ENCODE peak calls at places on chromosome 5, in six cellular contexts. One of them, this sample, is unnamed.

GRCh38 chr5:74507596-74507995 is 132.9 kb downstream of the ENC1 start:
- DNase-seq in neural progenitor cell: peak
- DNase-seq in HCT116: no peak
- DNase-seq in MM.1S: no peak
- DNase-seq in SK-N-SH: peak
- DNase-seq in GM23248: no peak
- DNase-seq in this sample: no peak

GRCh38 chr5:103393131-103393754 is 134.7 kb downstream of the MACIR start:
- DNase-seq in HCT116: no peak
- DNase-seq in neural progenitor cell: peak
- DNase-seq in GM23248: peak
- DNase-seq in MM.1S: peak
- DNase-seq in SK-N-SH: no peak
- DNase-seq in this sample: peak

GRCh38 chr5:40401965-40402364 is 277.8 kb upstream of the PTGER4 start:
- DNase-seq in GM23248: peak
- DNase-seq in HCT116: no peak
- DNase-seq in MM.1S: no peak
- DNase-seq in SK-N-SH: no peak
- DNase-seq in neural progenitor cell: no peak
- DNase-seq in this sample: peak

GRCh38 chr5:97545446-97545845 is 362.4 kb upstream of the RIOK2 start:
- DNase-seq in SK-N-SH: no peak
- DNase-seq in HCT116: no peak
- DNase-seq in MM.1S: no peak
- DNase-seq in neural progenitor cell: no peak
- DNase-seq in GM23248: no peak
- DNase-seq in this sample: no peak

GRCh38 chr5:57887851-57888621 is 405.4 kb upstream of the ACTBL2 start:
- DNase-seq in HCT116: peak
- DNase-seq in SK-N-SH: peak
- DNase-seq in neural progenitor cell: peak
- DNase-seq in MM.1S: peak
- DNase-seq in GM23248: peak
- DNase-seq in this sample: peak

GRCh38 chr5:151023651-151024050 is 3.3 kb downstream of the GPX3 start:
- DNase-seq in HCT116: no peak
- DNase-seq in GM23248: peak
- DNase-seq in MM.1S: no peak
- DNase-seq in SK-N-SH: no peak
- DNase-seq in neural progenitor cell: no peak
- DNase-seq in this sample: peak

GRCh38 chr5:68071731-68072130 is 143.8 kb upstream of the PIK3R1 start:
- DNase-seq in neural progenitor cell: no peak
- DNase-seq in GM23248: peak
- DNase-seq in MM.1S: no peak
- DNase-seq in HCT116: no peak
- DNase-seq in SK-N-SH: no peak
- DNase-seq in this sample: peak

GRCh38 chr5:77859306-77859705 is 83.2 kb upstream of the TBCA start:
- DNase-seq in MM.1S: no peak
- DNase-seq in HCT116: no peak
- DNase-seq in SK-N-SH: no peak
- DNase-seq in neural progenitor cell: no peak
- DNase-seq in GM23248: peak
- DNase-seq in this sample: no peak

GRCh38 chr5:178793156-178793555 is 62.7 kb upstream of the ZNF354A start:
- DNase-seq in MM.1S: no peak
- DNase-seq in SK-N-SH: peak
- DNase-seq in GM23248: no peak
- DNase-seq in HCT116: peak
- DNase-seq in neural progenitor cell: peak
- DNase-seq in this sample: peak

GRCh38 chr5:149497357-149497756 is 53.9 kb downstream of the CSNK1A1 start:
- DNase-seq in GM23248: peak
- DNase-seq in neural progenitor cell: no peak
- DNase-seq in MM.1S: no peak
- DNase-seq in SK-N-SH: no peak
- DNase-seq in HCT116: no peak
- DNase-seq in this sample: peak

GRCh38 chr5:85814596-85814995 is 803.1 kb upstream of the COX7C start:
- DNase-seq in MM.1S: no peak
- DNase-seq in neural progenitor cell: peak
- DNase-seq in GM23248: no peak
- DNase-seq in HCT116: no peak
- DNase-seq in SK-N-SH: no peak
- DNase-seq in this sample: no peak

GRCh38 chr5:169706758-169707450 is 69.8 kb downstream of the DOCK2 start:
- DNase-seq in GM23248: peak
- DNase-seq in SK-N-SH: no peak
- DNase-seq in MM.1S: no peak
- DNase-seq in neural progenitor cell: no peak
- DNase-seq in HCT116: no peak
- DNase-seq in this sample: peak

GRCh38 chr5:54087436-54087835 is 222.9 kb downstream of the ARL15 start:
- DNase-seq in MM.1S: no peak
- DNase-seq in HCT116: no peak
- DNase-seq in GM23248: peak
- DNase-seq in SK-N-SH: no peak
- DNase-seq in neural progenitor cell: no peak
- DNase-seq in this sample: peak

GRCh38 chr5:11062379-11062778 is 301.3 kb upstream of the DAP start:
- DNase-seq in SK-N-SH: no peak
- DNase-seq in HCT116: no peak
- DNase-seq in MM.1S: no peak
- DNase-seq in GM23248: no peak
- DNase-seq in neural progenitor cell: peak
- DNase-seq in this sample: peak

GRCh38 chr5:82673460-82673859 is 395.3 kb upstream of the RPS23 start:
- DNase-seq in GM23248: no peak
- DNase-seq in HCT116: no peak
- DNase-seq in neural progenitor cell: no peak
- DNase-seq in SK-N-SH: no peak
- DNase-seq in MM.1S: no peak
- DNase-seq in this sample: no peak

GRCh38 chr5:150574818-150575537 is 65.5 kb upstream of the SYNPO start:
- DNase-seq in MM.1S: no peak
- DNase-seq in SK-N-SH: peak
- DNase-seq in neural progenitor cell: no peak
- DNase-seq in GM23248: no peak
- DNase-seq in HCT116: no peak
- DNase-seq in this sample: no peak

GRCh38 chr5:143682221-143682620 is 129.7 kb upstream of the HMHB1 start:
- DNase-seq in MM.1S: no peak
- DNase-seq in SK-N-SH: no peak
- DNase-seq in neural progenitor cell: no peak
- DNase-seq in HCT116: no peak
- DNase-seq in GM23248: peak
- DNase-seq in this sample: no peak

GRCh38 chr5:152146566-152146965 is 221.9 kb upstream of the GLRA1 start:
- DNase-seq in GM23248: no peak
- DNase-seq in neural progenitor cell: no peak
- DNase-seq in MM.1S: no peak
- DNase-seq in SK-N-SH: no peak
- DNase-seq in HCT116: no peak
- DNase-seq in this sample: no peak

GRCh38 chr5:66959668-66960067 is 236.9 kb downstream of the CD180 start:
- DNase-seq in neural progenitor cell: no peak
- DNase-seq in MM.1S: no peak
- DNase-seq in SK-N-SH: no peak
- DNase-seq in HCT116: no peak
- DNase-seq in GM23248: peak
- DNase-seq in this sample: peak
- H3K4me3 ChIP-seq in neural progenitor cell: no peak
- H3K4me3 ChIP-seq in MM.1S: no peak
- H3K4me3 ChIP-seq in SK-N-SH: no peak
- H3K4me3 ChIP-seq in HCT116: no peak
- H3K4me3 ChIP-seq in GM23248: peak
- H3K4me3 ChIP-seq in this sample: peak

DNA sequence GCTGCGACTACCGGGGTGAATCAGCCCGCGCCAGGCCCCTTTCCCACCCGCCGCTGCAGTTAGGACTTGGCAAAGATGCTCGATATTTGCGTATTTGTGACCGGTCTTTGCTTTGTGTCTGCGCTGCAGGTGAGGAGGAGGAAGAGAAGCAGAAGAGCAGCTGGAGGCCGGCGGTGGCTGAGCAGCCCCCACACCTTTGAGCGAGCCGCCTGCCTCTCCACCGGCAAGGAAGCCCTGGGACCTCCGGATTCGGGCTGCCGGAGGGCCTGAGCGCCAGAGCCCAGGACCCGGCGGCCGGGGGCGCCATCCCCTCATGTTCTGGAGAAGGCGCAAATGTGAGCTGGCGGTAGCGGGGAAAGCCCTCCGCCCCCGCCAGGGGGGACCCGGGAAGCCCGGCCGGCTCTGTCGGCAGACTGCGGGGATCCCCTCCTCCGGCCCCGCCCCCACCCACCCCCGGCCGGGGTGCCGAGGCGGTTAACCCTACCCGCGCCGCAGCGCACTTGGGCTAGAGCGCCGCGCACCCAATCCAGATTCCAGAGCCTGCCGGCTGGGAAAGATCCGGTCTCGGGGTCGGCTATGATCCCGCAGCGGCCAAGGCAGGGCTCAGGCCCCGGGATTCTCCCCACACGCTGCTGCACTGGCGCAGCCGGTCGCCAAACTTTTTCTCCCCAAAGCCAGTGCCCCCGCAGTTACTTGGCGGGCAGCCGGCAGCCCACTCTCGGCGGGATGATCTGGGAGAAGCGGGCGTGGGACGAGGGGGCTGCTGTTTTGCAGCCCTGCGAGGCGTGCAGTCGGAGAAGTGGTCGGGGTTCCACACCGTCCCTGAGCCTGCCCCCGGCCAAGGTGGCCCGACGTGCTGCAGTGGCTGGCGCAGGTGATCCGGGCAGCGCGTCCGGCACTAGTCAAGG is 800 bp upstream of the KCNN2 start:
- DNase-seq in neural progenitor cell: peak
- DNase-seq in HCT116: no peak
- DNase-seq in GM23248: no peak
- DNase-seq in SK-N-SH: peak
- DNase-seq in MM.1S: peak
- DNase-seq in this sample: no peak
- H3K9ac ChIP-seq in neural progenitor cell: peak
- H3K9ac ChIP-seq in HCT116: no peak
- H3K9ac ChIP-seq in GM23248: no peak
- H3K9ac ChIP-seq in SK-N-SH: no peak
- H3K9ac ChIP-seq in MM.1S: peak
- H3K9ac ChIP-seq in this sample: no peak

DNA sequence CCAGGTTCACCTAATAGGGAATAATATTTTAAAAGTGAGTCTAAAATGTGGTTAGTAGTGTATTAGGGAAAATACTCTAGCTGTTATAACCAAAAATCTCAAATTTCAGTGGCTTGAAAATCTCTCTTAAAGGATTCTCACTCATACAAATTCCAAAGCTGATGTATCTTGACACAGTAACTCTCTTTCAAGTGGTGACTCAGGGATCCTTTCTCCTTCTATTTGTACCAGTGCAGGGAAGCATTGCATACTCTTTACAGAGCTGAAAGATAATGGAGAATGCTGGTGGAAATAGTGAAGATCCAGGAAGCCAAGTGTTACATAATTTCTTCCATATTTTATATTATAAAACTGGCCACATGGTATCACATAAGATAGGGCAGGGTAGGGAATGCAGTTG is 560.2 kb upstream of the CDH9 start:
- DNase-seq in MM.1S: no peak
- DNase-seq in SK-N-SH: no peak
- DNase-seq in GM23248: no peak
- DNase-seq in neural progenitor cell: no peak
- DNase-seq in HCT116: no peak
- DNase-seq in this sample: no peak
- TF ChIP-seq EZH2phosphoT487 in MM.1S: no peak
- TF ChIP-seq EZH2phosphoT487 in SK-N-SH: no peak
- TF ChIP-seq EZH2phosphoT487 in GM23248: no peak
- TF ChIP-seq EZH2phosphoT487 in neural progenitor cell: no peak
- TF ChIP-seq EZH2phosphoT487 in HCT116: no peak
- TF ChIP-seq EZH2phosphoT487 in this sample: no peak

GRCh38 chr5:672329-673139 is 20.6 kb downstream of the TPPP start:
- DNase-seq in HCT116: no peak
- DNase-seq in neural progenitor cell: peak
- DNase-seq in MM.1S: peak
- DNase-seq in SK-N-SH: peak
- DNase-seq in GM23248: peak
- DNase-seq in this sample: peak
- H3K4me3 ChIP-seq in HCT116: no peak
- H3K4me3 ChIP-seq in neural progenitor cell: no peak
- H3K4me3 ChIP-seq in MM.1S: no peak
- H3K4me3 ChIP-seq in SK-N-SH: peak
- H3K4me3 ChIP-seq in GM23248: no peak
- H3K4me3 ChIP-seq in this sample: peak

This sample was measured in PC-3.